ENCODE peak calls at places on chromosomes 6 and 20, in seven cellular contexts. P, L, W, U, J, T and X are unnamed samples.

GRCh38 chr20:59908855-59909254 is 24.6 kb downstream of the SYCP2 start:
- DNase-seq in P (no peak), L (no peak), W (no peak), U (no peak), J (no peak), T (no peak), X (no peak)

GRCh38 chr6:132530293-132530974 is 7.6 kb upstream of the TAAR9 start:
- DNase-seq in P (peak), L (peak), W (peak), U (peak), J (peak), T (peak), X (peak)

GRCh38 chr6:9140861-9141534 is 705.7 kb upstream of the SLC35B3 start:
- DNase-seq in P (no peak), L (no peak), W (peak), U (no peak), J (no peak), T (no peak), X (no peak)

GRCh38 chr6:142378138-142378875 is 76.5 kb downstream of the ADGRG6 start:
- DNase-seq in P (peak), L (no peak), W (no peak), U (peak), J (peak), T (peak), X (peak)

GRCh38 chr6:106460481-106460880 is 100.0 kb downstream of the CRYBG1 start:
- DNase-seq in P (no peak), L (no peak), W (no peak), U (no peak), J (no peak), T (peak), X (no peak)

GRCh38 chr6:111173946-111174345 is 86.6 kb downstream of the SLC16A10 start:
- DNase-seq in P (no peak), L (no peak), W (no peak), U (no peak), J (no peak), T (no peak), X (peak)

GRCh38 chr6:15062311-15063252 is 183.3 kb upstream of the JARID2 start:
- DNase-seq in P (peak), L (no peak), W (no peak), U (no peak), J (no peak), T (peak), X (no peak)

GRCh38 chr6:41252401-41252800 is 24.3 kb downstream of the TREML4 start:
- DNase-seq in P (no peak), L (no peak), W (no peak), U (no peak), J (no peak), T (no peak), X (no peak)

GRCh38 chr20:11921326-11921725 is 3.6 kb downstream of the BTBD3 start:
- DNase-seq in P (no peak), L (no peak), W (no peak), U (no peak), J (no peak), T (no peak), X (no peak)

GRCh38 chr6:71468841-71469750 is 180.5 kb downstream of the OGFRL1 start:
- DNase-seq in P (no peak), L (no peak), W (no peak), U (no peak), J (no peak), T (no peak), X (no peak)

GRCh38 chr6:161439093-161439492 is 165.2 kb upstream of the AGPAT4 start:
- DNase-seq in P (peak), L (no peak), W (peak), U (peak), J (no peak), T (no peak), X (no peak)

GRCh38 chr6:42523158-42523814 is 40.5 kb upstream of the UBR2 start:
- DNase-seq in P (no peak), L (no peak), W (no peak), U (no peak), J (no peak), T (no peak), X (no peak)

GRCh38 chr6:24757610-24758009 is 17.1 kb upstream of the GMNN start:
- DNase-seq in P (no peak), L (no peak), W (no peak), U (no peak), J (no peak), T (peak), X (no peak)

GRCh38 chr20:2149507-2149906 is 47.9 kb downstream of the STK35 start:
- DNase-seq in P (no peak), L (no peak), W (no peak), U (no peak), J (no peak), T (no peak), X (peak)

GRCh38 chr20:34987288-34988175 is 31.9 kb downstream of the MYH7B start:
- DNase-seq in P (no peak), L (no peak), W (no peak), U (no peak), J (no peak), T (no peak), X (no peak)

GRCh38 chr6:166716910-166717617 is 90.0 kb upstream of the RPS6KA2 start:
- DNase-seq in P (no peak), L (no peak), W (no peak), U (no peak), J (no peak), T (peak), X (no peak)

GRCh38 chr6:35590622-35591066 is 77.9 kb upstream of the TULP1 start:
- DNase-seq in P (no peak), L (no peak), W (no peak), U (no peak), J (no peak), T (no peak), X (no peak)

GRCh38 chr6:18371010-18371409 is 16.1 kb upstream of the RNF144B start:
- DNase-seq in P (no peak), L (no peak), W (no peak), U (no peak), J (no peak), T (no peak), X (no peak)

GRCh38 chr20:13771853-13772453 is 12.8 kb downstream of the ESF1 start:
- DNase-seq in P (peak), L (peak), W (no peak), U (no peak), J (peak), T (no peak), X (peak)

GRCh38 chr6:7725412-7725811 is 487 bp upstream of the BMP6 start:
- DNase-seq in P (no peak), L (no peak), W (no peak), U (no peak), J (no peak), T (no peak), X (no peak)

GRCh38 chr20:49833483-49833882 is 20.9 kb downstream of the SLC9A8 start:
- DNase-seq in P (no peak), L (no peak), W (no peak), U (no peak), J (no peak), T (no peak), X (no peak)

GRCh38 chr6:137728386-137729349 is 138.4 kb upstream of the TNFAIP3 start:
- DNase-seq in P (peak), L (no peak), W (no peak), U (no peak), J (peak), T (peak), X (no peak)

GRCh38 chr6:129253731-129254130 is 370.8 kb downstream of the LAMA2 start:
- DNase-seq in P (no peak), L (no peak), W (no peak), U (no peak), J (no peak), T (no peak), X (no peak)

GRCh38 chr6:99349620-99350141 is at the start of gene FAXC:
- DNase-seq in P (peak), L (peak), W (no peak), U (peak), J (peak), T (no peak), X (peak)

GRCh38 chr6:35601331-35602132 is 87.2 kb downstream of the FKBP5 start:
- DNase-seq in P (peak), L (peak), W (no peak), U (peak), J (peak), T (peak), X (peak)

GRCh38 chr20:48606841-48607543 is 220.8 kb downstream of the PREX1 start:
- DNase-seq in P (no peak), L (no peak), W (no peak), U (no peak), J (no peak), T (no peak), X (no peak)

GRCh38 chr6:63805808-63806572 is 170.4 kb downstream of the PHF3 start:
- DNase-seq in P (peak), L (peak), W (peak), U (no peak), J (peak), T (peak), X (no peak)

GRCh38 chr6:3352678-3353077 is 93.9 kb downstream of the PSMG4 start:
- DNase-seq in P (no peak), L (no peak), W (no peak), U (no peak), J (no peak), T (no peak), X (no peak)

GRCh38 chr6:52415917-52416628 is 4.1 kb upstream of the EFHC1 start:
- DNase-seq in P (no peak), L (no peak), W (no peak), U (no peak), J (no peak), T (no peak), X (no peak)

GRCh38 chr6:139448998-139449610 is 74.7 kb upstream of the CITED2 start:
- DNase-seq in P (no peak), L (no peak), W (no peak), U (no peak), J (no peak), T (peak), X (no peak)

GRCh38 chr6:14664112-14664592 is 546.6 kb downstream of the CD83 start:
- DNase-seq in P (no peak), L (peak), W (no peak), U (no peak), J (no peak), T (no peak), X (no peak)

GRCh38 chr20:62123450-62124118 is 1.3 kb downstream of the LSM14B start:
- DNase-seq in P (no peak), L (no peak), W (no peak), U (no peak), J (no peak), T (peak), X (peak)

GRCh38 chr20:56815796-56816195 is 186.7 kb downstream of the TFAP2C start:
- DNase-seq in P (no peak), L (no peak), W (no peak), U (no peak), J (no peak), T (no peak), X (no peak)

GRCh38 chr6:117233146-117233545 is 32.2 kb upstream of the VGLL2 start:
- DNase-seq in P (no peak), L (no peak), W (no peak), U (no peak), J (no peak), T (no peak), X (no peak)

GRCh38 chr6:164039954-164040375 is 625.4 kb downstream of the QKI start:
- DNase-seq in P (no peak), L (no peak), W (no peak), U (no peak), J (no peak), T (no peak), X (no peak)

GRCh38 chr6:46932526-46932925 is 10.8 kb upstream of the ADGRF5 start:
- DNase-seq in P (no peak), L (no peak), W (no peak), U (no peak), J (no peak), T (no peak), X (no peak)

GRCh38 chr6:14758421-14759043 is 487.3 kb upstream of the JARID2 start:
- DNase-seq in P (peak), L (no peak), W (no peak), U (no peak), J (no peak), T (peak), X (no peak)

GRCh38 chr20:4688342-4688741 is 33.4 kb upstream of the PRND start:
- DNase-seq in P (no peak), L (no peak), W (no peak), U (no peak), J (no peak), T (no peak), X (no peak)

DNA sequence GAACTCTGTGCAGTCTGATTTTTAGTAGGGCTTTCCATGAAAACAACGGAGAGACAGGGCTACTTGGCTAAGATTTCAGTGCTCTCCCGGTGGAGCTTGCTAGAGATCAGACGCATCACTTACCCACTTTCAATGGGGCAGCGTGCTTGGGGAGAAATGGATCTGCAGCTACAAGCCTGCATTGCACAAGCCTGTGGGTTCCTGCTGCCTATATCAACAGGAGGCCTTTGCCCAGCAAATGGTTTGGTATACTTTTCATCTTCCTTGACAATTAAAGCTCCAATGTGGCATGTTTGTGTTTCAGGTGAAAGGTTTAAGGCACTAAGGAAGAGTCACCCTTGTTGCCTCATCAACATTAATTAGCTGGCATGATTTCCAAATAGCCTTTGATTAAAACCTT is 136.0 kb upstream of the FOXQ1 start:
- DNase-seq in P (no peak), L (no peak), W (no peak), U (no peak), J (no peak), T (no peak), X (peak)
- TF ChIP-seq REST in P (no peak), L (no peak), W (no peak), U (no peak), J (no peak), T (no peak), X (no peak)

DNA sequence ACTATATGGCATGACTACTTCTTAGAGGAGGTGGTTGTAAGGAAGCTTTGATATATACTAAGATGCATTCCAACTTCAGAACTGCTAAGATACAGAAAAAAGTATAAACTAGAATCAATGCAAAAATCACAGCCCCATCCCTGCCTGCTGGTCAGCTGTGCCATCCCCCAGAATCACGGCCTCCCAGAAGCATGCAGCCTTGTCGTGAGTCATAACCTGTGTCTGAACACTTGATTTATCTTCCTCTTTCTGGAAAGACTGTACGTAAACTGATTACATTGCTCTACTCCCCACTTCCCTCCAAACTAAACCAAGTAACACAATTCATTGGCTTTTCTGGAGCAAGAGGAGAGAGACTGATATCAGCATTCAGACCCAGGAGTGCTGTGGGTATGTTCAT is 18.2 kb downstream of the SCP2D1 start:
- DNase-seq in P (no peak), L (no peak), W (no peak), U (no peak), J (no peak), T (no peak), X (no peak)
- TF ChIP-seq REST in P (no peak), L (no peak), W (no peak), U (no peak), J (no peak), T (no peak), X (no peak)

DNA sequence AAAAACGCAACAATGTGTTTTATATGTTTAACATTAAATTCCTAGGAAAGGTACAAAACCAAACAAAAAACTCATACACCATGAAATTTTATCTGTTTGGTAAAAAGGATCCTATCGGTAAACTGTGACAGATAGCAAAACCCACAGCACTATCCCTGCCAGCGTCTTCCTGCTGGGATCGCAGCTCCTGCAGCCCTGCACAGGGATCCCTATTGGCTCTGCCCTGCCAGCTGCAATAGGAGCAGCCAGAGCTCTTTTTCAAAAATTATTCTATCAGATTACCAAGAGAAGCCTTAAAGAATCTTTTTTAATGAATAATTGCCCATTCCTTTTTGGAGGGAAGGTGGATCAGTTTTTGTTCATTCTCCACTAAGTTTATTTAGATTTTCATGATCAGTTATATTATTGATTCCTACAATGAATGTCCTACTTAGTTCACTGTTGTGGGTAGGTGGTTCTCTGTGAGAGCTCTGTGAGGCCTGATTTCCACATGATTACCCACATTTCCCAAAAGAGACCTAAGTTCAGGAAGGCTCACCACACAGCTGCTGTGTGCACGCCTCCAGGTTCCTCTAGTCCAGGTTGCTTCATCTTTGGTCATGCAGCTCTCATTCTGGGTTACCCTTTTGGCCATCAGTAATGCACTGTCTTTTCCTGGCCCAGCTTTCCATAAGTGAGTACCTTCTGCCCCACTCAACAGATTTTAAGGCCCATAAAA is 293.8 kb downstream of the FRK start:
- DNase-seq in P (no peak), L (no peak), W (no peak), U (no peak), J (no peak), T (peak), X (no peak)
- TF ChIP-seq REST in P (no peak), L (no peak), W (no peak), U (no peak), J (no peak), T (no peak), X (no peak)

DNA sequence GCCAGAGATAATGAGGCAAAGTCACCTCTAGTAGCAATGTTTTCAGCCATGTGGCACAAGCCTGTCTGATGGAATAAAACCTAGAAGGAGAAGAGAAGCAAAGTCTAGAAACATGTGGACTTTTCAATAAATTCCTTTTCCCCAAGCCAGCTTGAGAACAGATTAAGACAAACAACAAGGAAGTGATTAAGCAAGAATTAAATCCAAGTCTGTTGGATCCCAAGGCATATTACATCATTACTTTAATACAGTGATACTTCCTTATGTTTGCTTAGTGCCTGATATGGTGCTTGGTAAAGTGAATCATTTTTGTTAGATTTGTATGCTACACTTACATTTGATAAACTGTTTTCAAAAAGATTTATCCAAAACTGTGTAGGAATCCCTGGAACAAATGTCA is 260.3 kb upstream of the FAM83B start:
- DNase-seq in P (no peak), L (no peak), W (no peak), U (no peak), J (no peak), T (no peak), X (no peak)
- TF ChIP-seq REST in P (no peak), L (no peak), W (no peak), U (no peak), J (no peak), T (no peak), X (no peak)

GRCh38 chr6:125507987-125508655 is 206.4 kb upstream of the HDDC2 start:
- DNase-seq in P (no peak), L (no peak), W (no peak), U (no peak), J (peak), T (no peak), X (no peak)
- TF ChIP-seq REST in P (no peak), L (no peak), W (no peak), U (no peak), J (peak), T (no peak), X (no peak)

GRCh38 chr20:36306557-36307411 is 645 bp downstream of the DLGAP4 start:
- DNase-seq in P (no peak), L (peak), W (no peak), U (no peak), J (no peak), T (no peak), X (peak)

GRCh38 chr20:36304786-36305495 is 1.2 kb upstream of the DLGAP4 start:
- DNase-seq in P (no peak), L (no peak), W (no peak), U (no peak), J (no peak), T (no peak), X (no peak)

GRCh38 chr20:36303831-36304230 is 2.3 kb upstream of the DLGAP4 start:
- DNase-seq in P (no peak), L (no peak), W (no peak), U (no peak), J (no peak), T (no peak), X (no peak)

GRCh38 chr20:36307412-36308317 is 1.5 kb downstream of the DLGAP4 start:
- DNase-seq in P (no peak), L (peak), W (no peak), U (no peak), J (no peak), T (no peak), X (peak)

GRCh38 chr20:36305602-36306556 is at the start of gene DLGAP4:
- DNase-seq in P (no peak), L (peak), W (no peak), U (no peak), J (no peak), T (no peak), X (peak)
- TF ChIP-seq REST in P (no peak), L (no peak), W (no peak), U (no peak), J (no peak), T (no peak), X (no peak)

GRCh38 chr20:23361651-23362391 is at the start of gene GZF1:
- DNase-seq in P (peak), L (peak), W (peak), U (peak), J (peak), T (peak), X (peak)

GRCh38 chr20:23362392-23363256 is 642 bp downstream of the GZF1 start:
- DNase-seq in P (no peak), L (no peak), W (no peak), U (no peak), J (peak), T (peak), X (peak)

GRCh38 chr20:23365390-23366165 is 3.6 kb downstream of the GZF1 start:
- DNase-seq in P (no peak), L (peak), W (no peak), U (no peak), J (no peak), T (no peak), X (peak)

GRCh38 chr20:23361108-23361650 is 803 bp upstream of the GZF1 start:
- DNase-seq in P (peak), L (no peak), W (no peak), U (no peak), J (peak), T (peak), X (peak)

DNA sequence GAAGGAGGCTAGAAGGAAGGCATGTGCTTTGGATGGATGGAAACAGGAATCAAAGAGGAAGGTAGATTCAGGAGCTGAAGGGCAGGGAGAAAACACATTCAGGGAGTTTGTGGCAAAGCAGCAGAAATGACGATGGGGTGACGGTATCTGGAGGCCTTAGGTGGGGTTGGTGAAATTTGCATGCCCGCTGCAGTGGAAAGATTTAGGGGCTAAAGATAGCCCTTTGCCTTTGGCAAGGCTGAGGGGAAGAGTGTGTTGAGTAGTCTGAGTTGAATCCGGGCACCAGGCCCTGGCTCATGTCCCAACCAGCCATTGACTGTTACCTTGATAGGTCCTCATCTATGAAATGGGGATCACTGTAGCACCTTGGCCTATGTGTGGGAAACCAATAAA is 1.3 kb downstream of the GZF1 start:
- DNase-seq in P (no peak), L (no peak), W (no peak), U (no peak), J (no peak), T (no peak), X (no peak)
- TF ChIP-seq REST in P (no peak), L (no peak), W (no peak), U (no peak), J (no peak), T (no peak), X (no peak)

GRCh38 chr6:56046576-56046975 is 171.2 kb upstream of the BMP5 start:
- DNase-seq in P (no peak), L (no peak), W (no peak), U (no peak), J (no peak), T (peak), X (no peak)
- TF ChIP-seq REST in P (no peak), L (no peak), W (no peak), U (no peak), J (no peak), T (no peak), X (no peak)